ENCODE peak calls at places on chromosome 4, in four cellular contexts. One of them, this sample, is unnamed.

GRCh38 chr4:21656832-21657231 is 291.7 kb downstream of the KCNIP4 start:
- DNase-seq in NCI-H460: peak; percentile 6
- DNase-seq in CD4-positive, alpha-beta T cell: no peak
- DNase-seq in type B pancreatic cell: no peak
- DNase-seq in this sample: no peak

GRCh38 chr4:141350122-141350904 is 129.6 kb downstream of the ZNF330 start:
- DNase-seq in NCI-H460: peak; percentile 41
- DNase-seq in CD4-positive, alpha-beta T cell: no peak
- DNase-seq in type B pancreatic cell: no peak
- DNase-seq in this sample: no peak

GRCh38 chr4:10164877-10165283 is 48.3 kb upstream of the WDR1 start:
- DNase-seq in type B pancreatic cell: no peak
- DNase-seq in NCI-H460: no peak
- DNase-seq in CD4-positive, alpha-beta T cell: no peak
- DNase-seq in this sample: no peak

GRCh38 chr4:87270144-87270543 is 49.7 kb upstream of the KLHL8 start:
- DNase-seq in NCI-H460: peak; percentile 38
- DNase-seq in type B pancreatic cell: no peak
- DNase-seq in CD4-positive, alpha-beta T cell: no peak
- DNase-seq in this sample: no peak

GRCh38 chr4:70927502-70928139 is 25.5 kb downstream of the MOB1B start:
- DNase-seq in CD4-positive, alpha-beta T cell: no peak
- DNase-seq in type B pancreatic cell: no peak
- DNase-seq in NCI-H460: no peak
- DNase-seq in this sample: no peak

GRCh38 chr4:177441061-177441802 is 1.0 kb downstream of the AGA start:
- DNase-seq in NCI-H460: peak; percentile 61
- DNase-seq in CD4-positive, alpha-beta T cell: no peak
- DNase-seq in type B pancreatic cell: no peak
- DNase-seq in this sample: no peak

GRCh38 chr4:14348506-14348905 is 653.8 kb upstream of the CPEB2 start:
- DNase-seq in NCI-H460: no peak
- DNase-seq in CD4-positive, alpha-beta T cell: no peak
- DNase-seq in type B pancreatic cell: no peak
- DNase-seq in this sample: no peak

GRCh38 chr4:187236491-187236890 is 512.8 kb upstream of the FAT1 start:
- DNase-seq in type B pancreatic cell: no peak
- DNase-seq in NCI-H460: no peak
- DNase-seq in CD4-positive, alpha-beta T cell: no peak
- DNase-seq in this sample: no peak

GRCh38 chr4:71184195-71184781 is 154.5 kb upstream of the SLC4A4 start:
- DNase-seq in type B pancreatic cell: no peak
- DNase-seq in NCI-H460: peak; percentile 37
- DNase-seq in CD4-positive, alpha-beta T cell: no peak
- DNase-seq in this sample: no peak

GRCh38 chr4:80202784-80203553 is 5.7 kb downstream of the PRDM8 start:
- DNase-seq in NCI-H460: no peak
- DNase-seq in CD4-positive, alpha-beta T cell: peak; percentile 52
- DNase-seq in type B pancreatic cell: no peak
- DNase-seq in this sample: peak; percentile 62

GRCh38 chr4:127997534-127998388 is 32.6 kb downstream of the ABHD18 start:
- DNase-seq in type B pancreatic cell: no peak
- DNase-seq in NCI-H460: no peak
- DNase-seq in CD4-positive, alpha-beta T cell: no peak
- DNase-seq in this sample: no peak

GRCh38 chr4:121597346-121597934 is 99.3 kb downstream of the ANXA5 start:
- DNase-seq in type B pancreatic cell: no peak
- DNase-seq in CD4-positive, alpha-beta T cell: no peak
- DNase-seq in NCI-H460: no peak
- DNase-seq in this sample: no peak

GRCh38 chr4:99945718-99946345 is 586 bp downstream of the DNAJB14 start:
- DNase-seq in CD4-positive, alpha-beta T cell: no peak
- DNase-seq in type B pancreatic cell: no peak
- DNase-seq in NCI-H460: no peak
- DNase-seq in this sample: peak; percentile 55

GRCh38 chr4:172982151-172982590 is 186.4 kb upstream of the GALNT7 start:
- DNase-seq in type B pancreatic cell: no peak
- DNase-seq in NCI-H460: peak; percentile 53
- DNase-seq in CD4-positive, alpha-beta T cell: no peak
- DNase-seq in this sample: no peak

GRCh38 chr4:38902695-38903094 is 35.1 kb downstream of the FAM114A1 start:
- DNase-seq in NCI-H460: peak; percentile 39
- DNase-seq in CD4-positive, alpha-beta T cell: no peak
- DNase-seq in type B pancreatic cell: no peak
- DNase-seq in this sample: no peak